ENCODE peak calls at places on chromosomes 6 and 20, in six cellular contexts. X is activated B cell treated with CpG ODN at 0.5 μM for 24 hours, H is Calu3, Z is heart left ventricle, P is choroid plexus epithelial cell, W is MM.1S. D is an unnamed sample.
A peak's percentile ranks its signal among the peaks of the same experiment; 100 is the strongest.

GRCh38 chr6:127186889-127187288 is 68.4 kb downstream of the RSPO3 start:
- DNase-seq in X (peak; percentile 17), H (peak; percentile 66), Z (peak; percentile 64), P (no peak), W (peak; percentile 34), D (no peak)

GRCh38 chr20:58854638-58855471 is 2.3 kb downstream of the GNAS start:
- DNase-seq in X (peak; percentile 24), H (no peak), Z (no peak), P (no peak), W (no peak), D (no peak)

GRCh38 chr6:154156135-154156948 is 117.3 kb downstream of the OPRM1 start:
- DNase-seq in X (no peak), H (peak; percentile 63), Z (peak; percentile 34), P (peak; percentile 80), W (peak; percentile 49), D (peak; percentile 45)

GRCh38 chr20:7754102-7754501 is 186.2 kb downstream of the HAO1 start:
- DNase-seq in X (no peak), H (no peak), Z (no peak), P (no peak), W (no peak), D (no peak)

GRCh38 chr6:151014404-151015150 is 149.1 kb downstream of the MTHFD1L start:
- DNase-seq in X (peak; percentile 27), H (peak; percentile 73), Z (peak; percentile 70), P (peak; percentile 87), W (peak; percentile 42), D (peak; percentile 80)

GRCh38 chr6:16901777-16902176 is 140.5 kb upstream of the ATXN1 start:
- DNase-seq in X (no peak), H (peak; percentile 15), Z (peak; percentile 42), P (peak; percentile 75), W (no peak), D (peak; percentile 58)

GRCh38 chr6:83221886-83222479 is 28.8 kb downstream of the RWDD2A start:
- DNase-seq in X (no peak), H (no peak), Z (no peak), P (peak; percentile 74), W (peak; percentile 42), D (peak; percentile 67)

GRCh38 chr6:118804091-118804490 is 89.9 kb upstream of the ASF1A start:
- DNase-seq in X (no peak), H (no peak), Z (no peak), P (no peak), W (no peak), D (no peak)

GRCh38 chr20:32612351-32612750 is 27.2 kb upstream of the NOL4L start:
- DNase-seq in X (no peak), H (no peak), Z (no peak), P (no peak), W (no peak), D (no peak)

GRCh38 chr20:62700261-62700925 is 8.2 kb upstream of the NTSR1 start:
- DNase-seq in X (no peak), H (no peak), Z (no peak), P (no peak), W (no peak), D (no peak)

GRCh38 chr20:39874049-39874893 is 814.8 kb downstream of the MAFB start:
- DNase-seq in X (peak; percentile 23), H (peak; percentile 41), Z (peak; percentile 79), P (peak; percentile 95), W (peak; percentile 74), D (peak; percentile 88)

GRCh38 chr20:48373555-48373934 is 454.3 kb downstream of the PREX1 start:
- DNase-seq in X (no peak), H (no peak), Z (no peak), P (no peak), W (no peak), D (no peak)

GRCh38 chr20:20887593-20888272 is 175.3 kb upstream of the RALGAPA2 start:
- DNase-seq in X (no peak), H (no peak), Z (no peak), P (no peak), W (no peak), D (no peak)

GRCh38 chr6:107538856-107539387 is 49.0 kb downstream of the SOBP start:
- DNase-seq in X (no peak), H (no peak), Z (no peak), P (no peak), W (no peak), D (no peak)

GRCh38 chr6:135224037-135224647 is 43.0 kb downstream of the MYB start:
- DNase-seq in X (no peak), H (no peak), Z (no peak), P (no peak), W (peak; percentile 56), D (no peak)

GRCh38 chr20:16423311-16424212 is 149.7 kb downstream of the KIF16B start:
- DNase-seq in X (no peak), H (no peak), Z (no peak), P (peak; percentile 60), W (no peak), D (peak; percentile 32)

GRCh38 chr6:6405997-6406699 is 85.7 kb upstream of the F13A1 start:
- DNase-seq in X (no peak), H (no peak), Z (no peak), P (no peak), W (no peak), D (peak; percentile 8)

GRCh38 chr20:39986231-39986904 is 702.7 kb downstream of the MAFB start:
- DNase-seq in X (no peak), H (no peak), Z (peak; percentile 82), P (peak; percentile 58), W (peak; percentile 15), D (peak; percentile 71)

GRCh38 chr6:29702519-29703103 is 20.6 kb upstream of the HLA-F start:
- DNase-seq in X (peak; percentile 31), H (peak; percentile 91), Z (peak; percentile 78), P (peak; percentile 13), W (no peak), D (peak; percentile 22)

GRCh38 chr6:98576811-98577210 is 257.6 kb upstream of the POU3F2 start:
- DNase-seq in X (no peak), H (no peak), Z (no peak), P (no peak), W (no peak), D (no peak)

GRCh38 chr6:52612336-52613096 is 35.7 kb upstream of the TRAM2 start:
- DNase-seq in X (no peak), H (no peak), Z (no peak), P (peak; percentile 36), W (no peak), D (no peak)

GRCh38 chr6:41332241-41332640 is 3.2 kb upstream of the NCR2 start:
- DNase-seq in X (no peak), H (no peak), Z (no peak), P (no peak), W (no peak), D (no peak)

GRCh38 chr6:41326092-41326491 is 9.3 kb upstream of the NCR2 start:
- DNase-seq in X (no peak), H (no peak), Z (no peak), P (no peak), W (no peak), D (no peak)

GRCh38 chr6:41325446-41326066 is 9.9 kb upstream of the NCR2 start:
- DNase-seq in X (no peak), H (no peak), Z (no peak), P (no peak), W (no peak), D (no peak)

GRCh38 chr6:41331401-41332150 is 3.8 kb upstream of the NCR2 start:
- DNase-seq in X (no peak), H (no peak), Z (no peak), P (no peak), W (no peak), D (no peak)

DNA sequence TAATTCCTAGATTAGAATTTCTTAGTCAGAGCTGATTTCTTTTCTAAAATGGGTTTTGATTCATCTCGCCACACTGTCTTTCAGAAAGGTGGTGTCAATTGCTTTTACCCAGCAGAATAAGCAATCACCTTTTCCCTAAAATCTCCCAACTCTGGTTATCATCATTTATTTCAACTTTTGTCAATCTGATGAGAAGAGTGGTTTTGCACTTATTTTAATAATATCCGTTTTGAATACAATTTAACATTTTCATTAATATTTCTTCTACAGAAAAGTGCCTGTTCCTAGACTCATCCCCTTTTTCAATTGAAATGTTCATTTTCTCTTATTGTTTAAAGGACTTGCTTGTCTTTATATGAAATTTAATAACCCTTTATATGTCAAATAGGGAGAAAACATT is 8.2 kb upstream of the NCR2 start:
- DNase-seq in X (no peak), H (no peak), Z (no peak), P (no peak), W (no peak), D (no peak)
- TF ChIP-seq CTCF in X (no peak), H (no peak), Z (no peak), P (no peak), W (no peak), D (no peak)

GRCh38 chr20:60632420-60633262 is 619.4 kb upstream of the CDH4 start:
- DNase-seq in X (no peak), H (no peak), Z (no peak), P (no peak), W (peak; percentile 11), D (no peak)

GRCh38 chr20:60630609-60631008 is 621.5 kb upstream of the CDH4 start:
- DNase-seq in X (no peak), H (no peak), Z (no peak), P (no peak), W (no peak), D (no peak)

GRCh38 chr20:60629206-60629605 is 622.9 kb upstream of the CDH4 start:
- DNase-seq in X (no peak), H (no peak), Z (no peak), P (no peak), W (no peak), D (no peak)

GRCh38 chr20:60624066-60624465 is 628.0 kb upstream of the CDH4 start:
- DNase-seq in X (no peak), H (no peak), Z (no peak), P (no peak), W (no peak), D (no peak)

DNA sequence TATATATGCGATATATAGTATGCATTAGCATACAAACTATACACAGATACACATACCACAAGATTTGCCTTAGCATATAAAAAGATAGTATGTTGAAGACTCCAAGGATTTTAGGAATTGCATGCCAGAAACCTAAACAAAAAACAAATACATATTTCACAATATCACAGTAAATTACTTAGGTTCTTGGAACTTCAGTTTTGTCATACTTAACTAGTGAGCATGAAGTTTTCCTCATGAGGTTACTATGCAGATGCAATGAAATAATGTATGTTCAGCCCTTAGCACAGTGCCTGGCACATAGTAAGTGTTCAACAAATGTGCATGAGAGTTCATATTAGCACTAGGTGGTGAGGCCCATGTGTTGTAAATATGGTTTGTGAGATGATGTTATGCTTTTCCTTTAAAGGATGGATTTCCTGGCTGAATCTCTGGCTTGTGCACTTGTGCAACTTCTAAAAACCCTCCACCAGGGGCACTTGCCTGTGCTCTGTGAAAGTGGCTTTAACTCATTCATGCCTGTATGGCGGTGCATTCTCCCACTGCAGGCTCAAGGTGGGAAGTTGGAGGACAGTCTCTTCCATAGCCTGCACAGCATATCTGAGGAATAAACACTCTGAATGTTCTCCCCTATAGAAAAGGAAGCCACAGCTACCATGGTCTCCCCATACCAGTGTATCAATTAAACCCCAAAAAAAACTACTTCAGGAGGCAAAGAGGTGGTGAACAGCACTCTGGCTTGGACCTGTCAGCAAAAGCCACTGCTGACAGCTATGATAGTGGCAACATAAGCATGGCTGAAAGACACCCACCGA is 624.1 kb upstream of the CDH4 start:
- DNase-seq in X (no peak), H (no peak), Z (no peak), P (no peak), W (no peak), D (no peak)
- TF ChIP-seq CTCF in X (no peak), H (no peak), Z (no peak), P (no peak), W (no peak), D (no peak)

GRCh38 chr6:42086046-42086664 is 35.8 kb downstream of the TAF8 start:
- DNase-seq in X (no peak), H (no peak), Z (no peak), P (peak; percentile 27), W (no peak), D (no peak)
- TF ChIP-seq CTCF in X (no peak), H (no peak), Z (peak; percentile 12), P (peak; percentile 50), W (no peak), D (peak; percentile 24)

GRCh38 chr6:137845460-137845859 is 21.6 kb upstream of the TNFAIP3 start:
- DNase-seq in X (no peak), H (peak; percentile 12), Z (no peak), P (peak; percentile 81), W (no peak), D (peak; percentile 32)
- TF ChIP-seq CTCF in X (no peak), H (no peak), Z (no peak), P (peak; percentile 58), W (no peak), D (peak; percentile 39)